ENCODE peak calls at places on chromosomes 5 and 9, in eight cellular contexts. W is kidney, V is neural progenitor cell, C is suprapubic skin, E is mesendoderm, U is hepatocyte, S is heart left ventricle, Z is HCT116. R is an unnamed sample.

GRCh38 chr5:77777281-77777892 is 1.2 kb upstream of the TBCA start:
- DNase-seq in W (no peak), V (no peak), C (no peak), E (no peak), U (peak), S (no peak), Z (peak), R (no peak)

GRCh38 chr9:78325343-78325742 is 28.4 kb downstream of the PSAT1 start:
- DNase-seq in W (no peak), V (no peak), C (no peak), E (peak), U (peak), S (no peak), Z (no peak), R (no peak)

GRCh38 chr5:147474140-147474539 is 35.7 kb downstream of the DPYSL3 start:
- DNase-seq in W (no peak), V (no peak), C (no peak), E (no peak), U (no peak), S (no peak), Z (no peak), R (no peak)

GRCh38 chr9:70987986-70988385 is 133.4 kb downstream of the TRPM3 start:
- DNase-seq in W (no peak), V (no peak), C (no peak), E (no peak), U (no peak), S (no peak), Z (no peak), R (no peak)

GRCh38 chr5:96062836-96063235 is 101.2 kb upstream of the ELL2 start:
- DNase-seq in W (no peak), V (no peak), C (no peak), E (no peak), U (no peak), S (no peak), Z (no peak), R (no peak)

GRCh38 chr9:134229466-134230091 is 65.2 kb upstream of the RNU6ATAC start:
- DNase-seq in W (peak), V (no peak), C (no peak), E (no peak), U (no peak), S (no peak), Z (no peak), R (no peak)

GRCh38 chr5:130605200-130605599 is 559.9 kb downstream of the HINT1 start:
- DNase-seq in W (no peak), V (peak), C (no peak), E (peak), U (no peak), S (no peak), Z (peak), R (no peak)

GRCh38 chr9:127751269-127752054 is 16.4 kb upstream of the TOR2A start:
- DNase-seq in W (no peak), V (peak), C (no peak), E (peak), U (peak), S (no peak), Z (no peak), R (no peak)

GRCh38 chr9:93097496-93098205 is 1.6 kb downstream of the CARD19 start:
- DNase-seq in W (peak), V (no peak), C (peak), E (no peak), U (no peak), S (no peak), Z (no peak), R (peak)

GRCh38 chr9:89448381-89448780 is 49.5 kb downstream of the SEMA4D start:
- DNase-seq in W (peak), V (no peak), C (no peak), E (no peak), U (no peak), S (no peak), Z (no peak), R (no peak)

GRCh38 chr5:42001673-42002072 is 76.6 kb downstream of the FBXO4 start:
- DNase-seq in W (no peak), V (no peak), C (no peak), E (peak), U (no peak), S (no peak), Z (no peak), R (no peak)

GRCh38 chr9:116855881-116856662 is 169.0 kb downstream of the TRIM32 start:
- DNase-seq in W (peak), V (no peak), C (no peak), E (no peak), U (no peak), S (no peak), Z (no peak), R (no peak)

GRCh38 chr5:180168758-180169157 is 40.3 kb downstream of the RASGEF1C start:
- DNase-seq in W (no peak), V (no peak), C (no peak), E (no peak), U (no peak), S (no peak), Z (no peak), R (no peak)

GRCh38 chr9:122007837-122008236 is 85.3 kb downstream of the TTLL11 start:
- DNase-seq in W (no peak), V (no peak), C (no peak), E (no peak), U (no peak), S (no peak), Z (no peak), R (no peak)

GRCh38 chr9:85332487-85332886 is 409.3 kb downstream of the AGTPBP1 start:
- DNase-seq in W (no peak), V (peak), C (no peak), E (peak), U (no peak), S (no peak), Z (peak), R (no peak)

GRCh38 chr9:133991211-133991921 is 758 bp downstream of the VAV2 start:
- DNase-seq in W (peak), V (peak), C (peak), E (peak), U (peak), S (no peak), Z (no peak), R (no peak)

GRCh38 chr5:149957855-149958254 is 2.7 kb upstream of the SLC26A2 start:
- DNase-seq in W (no peak), V (no peak), C (no peak), E (no peak), U (peak), S (no peak), Z (no peak), R (no peak)

GRCh38 chr5:67795781-67796477 is 419.6 kb upstream of the PIK3R1 start:
- DNase-seq in W (no peak), V (no peak), C (no peak), E (no peak), U (no peak), S (no peak), Z (no peak), R (no peak)

GRCh38 chr9:130268521-130269131 is 3.1 kb downstream of the HMCN2 start:
- DNase-seq in W (no peak), V (peak), C (peak), E (peak), U (no peak), S (no peak), Z (no peak), R (no peak)

GRCh38 chr5:36301858-36302603 is at the start of gene RANBP3L:
- DNase-seq in W (no peak), V (peak), C (no peak), E (no peak), U (peak), S (no peak), Z (no peak), R (no peak)

GRCh38 chr5:170228756-170229459 is 3.9 kb upstream of the C5orf58 start:
- DNase-seq in W (no peak), V (no peak), C (no peak), E (no peak), U (no peak), S (no peak), Z (no peak), R (no peak)

GRCh38 chr9:98818764-98819163 is 11.3 kb downstream of the GALNT12 start:
- DNase-seq in W (no peak), V (no peak), C (no peak), E (no peak), U (no peak), S (no peak), Z (no peak), R (no peak)

GRCh38 chr5:151213803-151214613 is 9.9 kb downstream of the CCDC69 start:
- DNase-seq in W (peak), V (no peak), C (peak), E (peak), U (peak), S (peak), Z (no peak), R (peak)

DNA sequence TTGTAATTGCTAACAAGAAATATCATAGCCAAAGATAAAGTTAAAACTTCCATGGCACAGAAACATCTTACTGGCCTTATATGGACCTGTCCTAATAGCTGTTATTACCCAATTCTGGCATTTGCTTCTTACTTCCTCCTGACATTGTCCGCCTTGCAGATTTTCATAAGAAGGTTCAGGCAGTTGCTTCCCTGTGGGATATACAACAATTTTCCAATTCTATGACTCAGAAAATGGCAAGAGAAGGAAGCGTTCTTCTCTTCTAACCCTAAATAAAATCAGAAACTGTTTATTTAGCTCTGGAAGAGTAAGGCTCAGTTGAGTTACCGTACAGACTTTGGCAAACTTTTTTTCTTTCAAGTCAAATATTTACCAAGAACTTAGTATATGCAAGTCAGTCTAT is 1.7 kb downstream of the PRKAA1 start:
- DNase-seq in W (no peak), V (no peak), C (no peak), E (no peak), U (no peak), S (no peak), Z (no peak), R (no peak)
- H3K27ac ChIP-seq in W (no peak), V (no peak), C (no peak), E (no peak), U (peak), S (no peak), Z (peak), R (peak)

DNA sequence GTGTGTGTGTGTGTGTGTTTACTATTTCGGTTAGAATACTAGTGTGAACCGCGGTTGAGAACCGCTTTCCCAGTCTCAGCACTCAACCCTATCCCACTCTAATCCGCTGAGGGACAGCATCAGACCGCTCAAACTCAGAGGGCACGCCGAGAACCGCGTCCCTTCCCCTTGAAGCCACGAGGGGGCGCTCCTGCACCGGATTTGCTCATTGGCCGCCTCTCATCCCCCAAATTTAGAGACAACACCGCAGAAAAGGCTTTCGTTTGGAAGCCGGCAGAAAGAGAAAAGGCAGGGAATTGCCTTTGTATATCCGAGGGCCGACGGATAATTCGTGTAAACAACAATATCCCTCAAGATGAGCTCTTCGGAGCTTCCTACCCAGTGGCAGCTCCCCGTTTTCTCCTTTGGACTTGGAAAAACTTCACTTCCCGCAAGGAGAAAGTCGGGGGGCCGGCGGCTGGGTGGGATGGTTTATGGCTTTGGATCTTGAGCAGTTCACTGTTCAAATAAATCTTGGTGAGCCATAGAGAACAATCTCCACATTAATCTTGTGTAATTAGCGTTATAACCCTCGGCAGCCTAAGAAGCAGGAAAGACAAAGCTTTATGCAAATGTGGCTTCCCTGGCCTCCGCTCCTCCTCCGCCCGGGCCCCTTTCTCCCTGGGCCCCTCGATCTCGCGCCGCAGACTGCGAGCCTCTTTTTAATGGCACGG is 296.7 kb downstream of the PARP8 start:
- DNase-seq in W (no peak), V (peak), C (peak), E (peak), U (peak), S (peak), Z (peak), R (peak)
- H3K4me3 ChIP-seq in W (peak), V (peak), C (peak), E (peak), U (peak), S (peak), Z (no peak), R (peak)

GRCh38 chr9:95757483-95757882 is 118.0 kb upstream of the ERCC6L2 start:
- DNase-seq in W (no peak), V (no peak), C (no peak), E (no peak), U (no peak), S (no peak), Z (no peak), R (no peak)
- H3K27ac ChIP-seq in W (no peak), V (no peak), C (no peak), E (no peak), U (peak), S (peak), Z (no peak), R (peak)

GRCh38 chr5:1106385-1107166 is 5.3 kb downstream of the SLC12A7 start:
- DNase-seq in W (no peak), V (no peak), C (no peak), E (no peak), U (peak), S (no peak), Z (no peak), R (no peak)

GRCh38 chr5:1107167-1108007 is 4.5 kb downstream of the SLC12A7 start:
- DNase-seq in W (no peak), V (no peak), C (no peak), E (peak), U (peak), S (no peak), Z (no peak), R (no peak)

GRCh38 chr5:1104327-1105006 is 7.4 kb downstream of the SLC12A7 start:
- DNase-seq in W (no peak), V (no peak), C (no peak), E (no peak), U (no peak), S (no peak), Z (no peak), R (no peak)

GRCh38 chr5:1103505-1104326 is 8.1 kb downstream of the SLC12A7 start:
- DNase-seq in W (peak), V (no peak), C (no peak), E (no peak), U (peak), S (peak), Z (no peak), R (peak)

GRCh38 chr5:1105350-1106265 is 6.3 kb downstream of the SLC12A7 start:
- DNase-seq in W (no peak), V (no peak), C (no peak), E (no peak), U (peak), S (no peak), Z (no peak), R (no peak)
- H3K4me3 ChIP-seq in W (no peak), V (no peak), C (no peak), E (no peak), U (no peak), S (no peak), Z (no peak), R (no peak)

GRCh38 chr5:139649082-139649991 is 1.2 kb downstream of the CXXC5 start:
- DNase-seq in W (peak), V (peak), C (no peak), E (peak), U (peak), S (no peak), Z (no peak), R (peak)

GRCh38 chr5:139650031-139650688 is 2.0 kb downstream of the CXXC5 start:
- DNase-seq in W (peak), V (peak), C (no peak), E (peak), U (peak), S (peak), Z (no peak), R (peak)

GRCh38 chr5:139651863-139652787 is 4.0 kb downstream of the CXXC5 start:
- DNase-seq in W (peak), V (peak), C (no peak), E (no peak), U (peak), S (peak), Z (no peak), R (peak)

GRCh38 chr5:139651502-139651862 is 3.3 kb downstream of the CXXC5 start:
- DNase-seq in W (no peak), V (peak), C (no peak), E (no peak), U (no peak), S (no peak), Z (no peak), R (no peak)

DNA sequence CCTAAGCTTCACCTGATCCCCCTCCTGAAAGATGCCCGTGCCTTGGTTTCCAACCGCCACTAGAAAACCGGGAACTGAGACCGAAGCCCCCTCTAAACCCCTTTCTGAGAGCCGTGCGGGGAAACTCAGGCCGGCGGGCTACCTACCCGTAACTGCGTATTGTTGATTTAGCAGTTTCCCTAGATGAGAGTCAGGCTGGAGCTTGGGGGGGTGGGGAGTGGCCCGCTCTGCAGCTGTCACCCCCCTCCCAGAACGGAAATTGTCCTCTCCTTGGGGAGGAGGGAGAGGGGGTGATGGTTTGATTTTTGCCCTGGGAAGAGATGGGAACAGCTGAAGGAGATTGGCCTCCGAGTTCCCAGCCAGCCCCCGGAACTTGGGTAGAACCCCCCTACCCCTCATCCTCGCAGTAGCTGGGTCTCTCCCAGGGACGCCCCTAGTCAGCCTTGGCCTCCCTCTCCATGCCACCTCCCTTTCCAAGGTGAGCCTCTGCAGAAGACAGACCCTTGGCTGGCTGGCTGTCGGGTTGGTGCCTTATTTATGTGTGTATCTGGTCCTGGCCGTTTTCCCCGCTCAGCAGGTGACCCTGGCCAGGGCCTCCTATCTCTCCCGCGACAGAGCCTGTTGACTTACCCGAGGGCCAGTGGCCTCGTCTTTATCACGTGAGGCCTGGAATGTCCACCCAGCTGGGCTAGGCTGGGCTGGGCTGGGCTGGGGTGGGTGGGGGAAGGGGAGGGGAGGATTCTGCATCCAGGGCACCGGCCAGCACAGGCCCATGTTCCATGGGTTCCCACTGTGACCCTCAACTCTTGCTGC is 2.7 kb downstream of the CXXC5 start:
- DNase-seq in W (peak), V (peak), C (no peak), E (peak), U (peak), S (peak), Z (no peak), R (peak)
- H3K27ac ChIP-seq in W (peak), V (no peak), C (peak), E (peak), U (peak), S (peak), Z (peak), R (peak)

DNA sequence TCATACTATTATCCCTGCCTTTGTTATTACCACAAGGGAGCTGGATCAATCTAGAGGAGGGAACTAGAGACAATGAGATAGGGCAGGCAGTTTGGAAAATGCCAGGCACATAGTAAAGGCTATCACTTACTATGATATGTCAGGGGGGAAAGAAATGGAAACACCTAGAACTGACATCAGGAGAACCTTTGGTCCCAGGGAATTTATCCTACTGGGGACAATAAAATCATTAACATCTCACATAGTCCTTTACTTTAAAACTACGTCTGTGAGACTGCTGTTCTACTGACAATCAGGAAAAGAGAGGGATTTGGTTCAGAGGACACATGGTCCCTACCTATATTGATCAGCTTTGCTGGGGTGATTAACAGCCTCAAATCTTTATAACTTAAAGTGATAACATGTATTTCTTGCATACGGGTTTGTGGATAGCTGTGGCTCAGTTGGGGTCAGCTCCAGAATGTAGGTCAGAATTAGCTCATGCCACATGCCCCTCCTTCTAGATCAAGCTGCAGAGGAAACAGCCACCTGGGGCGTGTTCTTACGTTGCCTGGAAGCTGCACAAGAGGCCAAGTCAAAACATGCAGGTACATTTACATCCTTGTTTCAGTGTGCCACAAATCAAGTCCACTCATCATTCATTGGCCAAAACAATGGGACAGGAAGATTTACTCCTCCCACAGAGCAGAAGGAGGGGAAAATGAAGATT is 43.9 kb upstream of the ALDOB start:
- DNase-seq in W (peak), V (no peak), C (no peak), E (peak), U (peak), S (no peak), Z (no peak), R (no peak)
- H3K4me3 ChIP-seq in W (no peak), V (no peak), C (no peak), E (no peak), U (no peak), S (no peak), Z (no peak), R (no peak)

GRCh38 chr5:68884144-68884754 is 209.6 kb upstream of the SLC30A5 start:
- DNase-seq in W (no peak), V (peak), C (no peak), E (no peak), U (no peak), S (no peak), Z (no peak), R (no peak)
- H3K27ac ChIP-seq in W (no peak), V (no peak), C (no peak), E (no peak), U (no peak), S (no peak), Z (no peak), R (no peak)

R was measured in upper lobe of right lung.